ENCODE peak calls at places on chromosomes 12 and 14, in nine cellular contexts. Q is Peyer's patch, I is H54, L is ovary, U is tibial nerve, Z is stomach, J is adrenal gland, F is lower leg skin, H is testis. R is an unnamed sample.

GRCh38 chr12:72288911-72289310 is 16.7 kb downstream of the TRHDE start:
- DNase-seq in Z (no peak), J (no peak), L (no peak), F (no peak), H (no peak), U (no peak), I (no peak), Q (no peak), R (peak; percentile 59)

GRCh38 chr12:48010366-48010970 is 6.2 kb upstream of the COL2A1 start:
- DNase-seq in L (no peak), U (no peak), H (no peak), J (no peak), Q (no peak), I (no peak), Z (no peak), F (no peak), R (no peak)

GRCh38 chr14:58501214-58501816 is 73.8 kb downstream of the KIAA0586 start:
- DNase-seq in H (no peak), J (no peak), L (no peak), Q (no peak), F (no peak), I (peak; percentile 0), U (no peak), Z (no peak), R (peak; percentile 88)

GRCh38 chr12:49260165-49260564 is 4.7 kb upstream of the TUBA1C start:
- DNase-seq in J (no peak), Z (no peak), L (peak; percentile 31), Q (no peak), F (no peak), U (no peak), H (no peak), I (no peak), R (peak; percentile 72)

GRCh38 chr12:75913502-75914110 is 118.0 kb downstream of the PHLDA1 start:
- DNase-seq in U (no peak), Z (no peak), Q (no peak), L (no peak), F (no peak), J (no peak), I (no peak), H (no peak), R (no peak)

GRCh38 chr12:89493650-89494302 is 30.8 kb downstream of the GALNT4 start:
- DNase-seq in J (no peak), U (no peak), H (no peak), Q (no peak), L (no peak), F (no peak), Z (no peak), I (no peak), R (no peak)

GRCh38 chr14:83744901-83745300 is 1785.0 kb upstream of the FLRT2 start:
- DNase-seq in Z (no peak), I (no peak), J (no peak), H (no peak), Q (no peak), F (no peak), U (no peak), L (no peak), R (peak; percentile 55)

GRCh38 chr12:111063296-111064026 is 143.1 kb upstream of the MYL2 start:
- DNase-seq in J (no peak), F (no peak), I (no peak), Z (no peak), H (no peak), Q (no peak), L (no peak), U (no peak), R (no peak)

GRCh38 chr12:107541001-107541400 is 144.6 kb upstream of the PWP1 start:
- DNase-seq in Q (no peak), U (no peak), Z (no peak), H (no peak), F (no peak), I (no peak), J (no peak), L (no peak), R (no peak)

GRCh38 chr12:45291518-45291917 is 75.6 kb downstream of the ANO6 start:
- DNase-seq in H (no peak), F (no peak), I (no peak), Z (no peak), L (no peak), J (no peak), U (no peak), Q (no peak), R (no peak)

GRCh38 chr12:107092669-107093546 is 441 bp downstream of the CRY1 start:
- DNase-seq in I (no peak), Q (peak; percentile 44), Z (peak; percentile 44), H (peak; percentile 57), U (peak; percentile 25), F (peak; percentile 49), L (no peak), J (peak; percentile 56), R (no peak)

GRCh38 chr14:75222208-75222701 is 45.8 kb upstream of the TMED10 start:
- DNase-seq in L (no peak), U (no peak), H (no peak), Q (peak; percentile 48), I (peak; percentile 68), Z (no peak), J (peak; percentile 47), F (no peak), R (peak; percentile 92)

GRCh38 chr12:120932956-120933526 is 28.9 kb upstream of the SPPL3 start:
- DNase-seq in U (no peak), F (no peak), H (no peak), I (no peak), Z (no peak), J (no peak), Q (no peak), L (no peak), R (no peak)

GRCh38 chr14:103374121-103374520 is 11.1 kb upstream of the MARK3 start:
- DNase-seq in Z (no peak), F (no peak), J (no peak), Q (no peak), H (no peak), U (no peak), I (no peak), L (no peak), R (no peak)

GRCh38 chr12:116964004-116964739 is 53.4 kb downstream of the FBXW8 start:
- DNase-seq in I (no peak), U (no peak), L (no peak), F (no peak), H (no peak), Q (no peak), Z (no peak), J (no peak), R (peak; percentile 7)

GRCh38 chr14:74302160-74302628 is 540 bp downstream of the ABCD4 start:
- DNase-seq in J (no peak), Q (no peak), U (no peak), H (no peak), F (no peak), I (peak; percentile 12), L (no peak), Z (no peak), R (peak; percentile 56)

GRCh38 chr14:53151523-53151866 is 1.6 kb downstream of the DDHD1 start:
- DNase-seq in Q (no peak), U (no peak), I (no peak), L (no peak), J (no peak), F (no peak), H (peak; percentile 35), Z (no peak), R (no peak)

GRCh38 chr14:53153702-53154112 is 584 bp upstream of the DDHD1 start:
- DNase-seq in U (no peak), H (no peak), J (no peak), Q (no peak), I (no peak), L (no peak), F (no peak), Z (no peak), R (no peak)

GRCh38 chr14:53151867-53152626 is 1.1 kb downstream of the DDHD1 start:
- DNase-seq in I (peak; percentile 50), L (peak; percentile 52), F (peak; percentile 25), H (peak; percentile 60), J (peak; percentile 66), U (peak; percentile 38), Z (peak; percentile 55), Q (peak; percentile 63), R (peak; percentile 35)

GRCh38 chr14:53152627-53152908 is 555 bp downstream of the DDHD1 start:
- DNase-seq in I (no peak), U (no peak), Z (no peak), J (no peak), F (no peak), L (no peak), H (no peak), Q (no peak), R (no peak)

GRCh38 chr14:53152909-53153701 is at the start of gene DDHD1:
- DNase-seq in F (peak; percentile 51), H (peak; percentile 81), I (peak; percentile 66), Q (peak; percentile 80), L (peak; percentile 76), Z (peak; percentile 76), J (peak; percentile 75), U (peak; percentile 33), R (peak; percentile 65)
- TF ChIP-seq POLR2A in F (no peak), H (no peak), I (peak; percentile 76), Q (no peak), L (peak; percentile 31), Z (no peak), J (peak; percentile 88), U (peak; percentile 64), R (peak; percentile 22)

GRCh38 chr14:100873083-100873482 is 30.4 kb downstream of the RTL1 start:
- DNase-seq in I (no peak), Q (no peak), U (no peak), Z (no peak), H (no peak), J (no peak), F (no peak), L (no peak), R (no peak)
- TF ChIP-seq POLR2A in I (no peak), Q (no peak), U (no peak), Z (no peak), H (no peak), J (no peak), F (no peak), L (no peak), R (no peak)

DNA sequence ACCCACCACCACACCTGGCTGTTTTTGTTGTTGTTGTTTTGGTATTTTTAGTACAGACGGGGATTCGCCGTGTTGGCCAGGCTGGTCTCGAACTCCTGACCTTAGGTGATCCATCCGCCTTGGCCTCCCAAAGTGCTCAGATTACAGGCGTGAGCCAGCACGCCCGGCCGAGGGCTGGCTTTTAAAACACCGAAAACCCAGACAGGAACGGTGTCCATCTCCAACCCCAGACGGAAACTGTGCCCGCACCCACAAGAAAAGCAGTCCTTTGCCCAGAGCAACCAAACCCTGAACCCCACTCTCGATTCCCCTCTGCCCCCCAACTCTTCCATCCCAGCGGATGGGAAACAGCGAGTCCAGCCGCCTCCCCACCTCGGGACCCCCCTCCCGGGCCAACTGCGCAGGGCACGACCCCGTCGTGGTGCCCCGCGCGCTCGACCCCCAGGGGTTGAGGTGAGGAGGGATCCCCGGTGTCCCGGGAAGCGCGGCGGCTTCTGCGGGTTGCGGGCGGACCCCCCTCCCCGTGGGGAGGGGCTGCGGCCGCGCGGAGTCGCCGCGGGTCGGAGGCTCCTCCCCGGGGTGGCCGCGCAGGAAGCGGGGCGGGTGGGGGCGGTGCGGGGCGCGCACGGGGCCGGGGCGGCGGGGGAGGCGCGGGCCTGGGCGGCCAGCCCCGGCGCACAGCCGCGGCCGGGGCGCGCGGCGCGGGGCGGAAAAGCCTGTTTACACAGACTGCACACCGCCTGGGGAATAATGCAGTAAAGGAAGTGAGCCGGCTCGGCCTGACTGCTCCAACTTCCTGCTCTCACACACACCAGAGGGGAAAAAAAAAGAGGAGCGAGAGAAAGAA is at the start of gene ELK3:
- DNase-seq in Q (peak; percentile 81), I (peak; percentile 51), J (peak; percentile 70), H (peak; percentile 64), L (peak; percentile 62), F (peak; percentile 56), U (peak; percentile 48), Z (peak; percentile 73), R (peak; percentile 72)
- TF ChIP-seq POLR2A in Q (no peak), I (peak; percentile 55), J (peak; percentile 63), H (no peak), L (no peak), F (no peak), U (no peak), Z (no peak), R (peak; percentile 76)

GRCh38 chr12:4282103-4282891 is 8.7 kb downstream of the CCND2 start:
- DNase-seq in F (no peak), H (no peak), L (no peak), Q (no peak), U (no peak), J (no peak), Z (no peak), I (no peak), R (no peak)
- TF ChIP-seq POLR2A in F (no peak), H (no peak), L (no peak), Q (no peak), U (no peak), J (no peak), Z (no peak), I (no peak), R (no peak)